ENCODE peak calls at places on chromosome 7, in ten cellular contexts. V is AG04449; W is cardiac muscle cell; A is upper lobe of right lung; P is colonic mucosa; Q is ascending aorta; H is choroid plexus epithelial cell; X is hepatocyte; U is CD8-positive, alpha-beta T cell; M is NB4. N is an unnamed sample.
A peak's percentile ranks its signal among the peaks of the same experiment; 100 is the strongest.

GRCh38 chr7:30859940-30860623 is 51.6 kb upstream of the AQP1 start:
- DNase-seq in H (no peak), V (no peak), X (no peak), P (no peak), U (no peak), W (no peak), Q (no peak), M (no peak), A (no peak), N (no peak)

GRCh38 chr7:5064391-5065106 is 18.9 kb downstream of the RBAK start:
- DNase-seq in H (peak; percentile 33), P (no peak), M (peak; percentile 40), Q (no peak), X (no peak), U (no peak), V (no peak), A (no peak), W (no peak), N (peak; percentile 21)

GRCh38 chr7:103989785-103990775 is 622 bp upstream of the RELN start:
- DNase-seq in V (no peak), U (no peak), W (peak; percentile 58), P (no peak), H (peak; percentile 66), Q (no peak), X (peak; percentile 48), M (no peak), A (no peak), N (peak; percentile 18)

GRCh38 chr7:140518370-140519006 is 39.2 kb upstream of the MKRN1 start:
- DNase-seq in H (no peak), P (no peak), A (no peak), M (no peak), W (no peak), Q (no peak), U (no peak), V (no peak), X (no peak), N (no peak)

GRCh38 chr7:148289630-148290029 is 300.9 kb upstream of the C7orf33 start:
- DNase-seq in P (no peak), H (no peak), M (no peak), A (no peak), V (no peak), U (no peak), W (no peak), Q (no peak), X (no peak), N (no peak)

GRCh38 chr7:13920053-13920697 is 69.3 kb downstream of the ETV1 start:
- DNase-seq in P (peak; percentile 36), X (peak; percentile 88), A (no peak), V (peak; percentile 100), H (peak; percentile 100), W (peak; percentile 99), M (no peak), U (no peak), Q (peak; percentile 68), N (peak; percentile 100)

GRCh38 chr7:46226860-46227259 is 305.8 kb upstream of the IGFBP3 start:
- DNase-seq in X (no peak), P (no peak), H (peak; percentile 78), U (no peak), A (no peak), V (no peak), M (no peak), Q (no peak), W (no peak), N (peak; percentile 15)

GRCh38 chr7:26863504-26864308 is 684 bp downstream of the SKAP2 start:
- DNase-seq in W (peak; percentile 40), V (no peak), U (no peak), Q (no peak), M (peak; percentile 63), P (no peak), H (peak; percentile 43), X (no peak), A (no peak), N (peak; percentile 34)

GRCh38 chr7:74126220-74126880 is 42.7 kb downstream of the LIMK1 start:
- DNase-seq in W (no peak), H (no peak), M (no peak), V (no peak), Q (no peak), P (no peak), A (no peak), U (no peak), X (no peak), N (no peak)

GRCh38 chr7:20581956-20582355 is 33.5 kb upstream of the ABCB5 start:
- DNase-seq in W (no peak), A (no peak), U (no peak), V (no peak), H (no peak), Q (no peak), X (no peak), P (no peak), M (no peak), N (no peak)

GRCh38 chr7:34073676-34074075 is 168.3 kb downstream of the BMPER start:
- DNase-seq in W (peak; percentile 62), H (peak; percentile 58), P (no peak), A (no peak), Q (no peak), U (no peak), M (no peak), V (no peak), X (no peak), N (peak; percentile 45)

GRCh38 chr7:38280000-38280399 is 6.6 kb upstream of the TARP start:
- DNase-seq in H (no peak), A (no peak), W (no peak), Q (no peak), V (no peak), X (no peak), M (no peak), P (no peak), U (no peak), N (peak; percentile 60)

GRCh38 chr7:27091125-27091524 is 4.7 kb downstream of the HOXA1 start:
- DNase-seq in X (no peak), A (no peak), P (no peak), Q (no peak), V (no peak), U (no peak), H (no peak), W (no peak), M (no peak), N (no peak)

GRCh38 chr7:36032362-36032818 is 120.7 kb upstream of the EEPD1 start:
- DNase-seq in H (peak; percentile 29), V (no peak), A (no peak), X (no peak), P (no peak), Q (no peak), W (no peak), M (no peak), U (no peak), N (no peak)

GRCh38 chr7:108413782-108414492 is 42.3 kb downstream of the NRCAM start:
- DNase-seq in H (peak; percentile 96), A (no peak), V (no peak), Q (no peak), X (no peak), M (peak; percentile 53), P (no peak), W (peak; percentile 30), U (no peak), N (no peak)

GRCh38 chr7:104922187-104923009 is 91.6 kb upstream of the KMT2E start:
- DNase-seq in P (no peak), V (no peak), X (no peak), H (peak; percentile 52), A (no peak), W (peak; percentile 76), U (no peak), M (no peak), Q (no peak), N (no peak)

DNA sequence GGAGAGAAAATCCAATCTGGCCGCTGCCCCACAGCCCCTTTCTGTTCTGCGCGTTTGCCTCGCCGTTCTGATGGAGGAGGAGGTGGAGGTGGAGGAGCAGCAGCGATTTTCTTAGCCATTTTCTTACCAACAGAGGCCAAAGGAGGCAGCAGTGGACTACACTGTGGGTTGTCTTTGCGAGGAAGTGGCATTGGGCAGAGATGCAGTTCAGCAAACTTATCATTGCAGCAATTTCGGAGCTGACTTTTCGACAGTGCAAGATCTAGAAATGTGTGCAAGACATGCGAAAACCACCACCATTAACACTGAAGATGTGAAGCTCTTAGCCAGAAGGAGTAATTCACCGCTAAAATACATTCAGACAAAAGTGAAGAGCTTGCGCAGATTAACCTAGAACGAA is 1.9 kb upstream of the ARL4A start:
- DNase-seq in U (no peak), W (peak; percentile 71), P (peak; percentile 38), M (peak; percentile 92), A (no peak), X (peak; percentile 53), V (no peak), Q (peak; percentile 66), H (peak; percentile 69), N (peak; percentile 75)
- TF ChIP-seq CTCF in U (peak; percentile 32), W (peak; percentile 59), P (no peak), M (peak; percentile 83), A (peak; percentile 34), X (peak; percentile 28), V (peak; percentile 56), Q (no peak), H (peak; percentile 72), N (peak; percentile 74)

DNA sequence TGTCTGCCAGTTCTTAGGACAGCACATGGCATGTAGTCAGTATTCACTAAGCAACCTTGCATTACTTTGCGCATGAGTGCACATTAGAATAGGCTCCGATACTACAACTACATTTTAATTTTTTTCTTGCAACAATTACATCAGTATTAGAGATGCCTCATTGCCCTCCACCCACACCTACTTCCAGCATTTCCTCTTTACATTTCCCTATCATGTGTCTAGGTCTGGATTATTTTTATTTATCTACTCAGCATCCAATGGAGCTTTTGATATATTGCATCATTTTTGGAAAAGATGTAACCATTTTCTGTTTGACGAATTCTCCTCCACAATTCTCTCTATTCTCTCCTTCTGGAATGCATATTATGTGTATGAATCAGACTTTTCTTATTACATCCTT is 258.2 kb upstream of the GLI3 start:
- DNase-seq in A (no peak), W (peak; percentile 46), V (no peak), M (no peak), P (no peak), H (peak; percentile 18), U (no peak), X (no peak), Q (no peak), N (peak; percentile 38)
- H3K4me3 ChIP-seq in A (no peak overlapping the region), W (no peak overlapping the region), V (no peak overlapping the region), M (no peak overlapping the region), P (no peak overlapping the region), H (no peak overlapping the region), U (no peak overlapping the region), X (no peak overlapping the region), Q (no peak overlapping the region), N (no peak overlapping the region)

GRCh38 chr7:16668049-16668858 is 22.3 kb downstream of the BZW2 start:
- DNase-seq in M (peak; percentile 99), U (no peak), P (no peak), V (peak; percentile 99), A (peak; percentile 73), H (peak; percentile 100), X (peak; percentile 91), W (peak; percentile 99), Q (peak; percentile 77), N (peak; percentile 100)
- TF ChIP-seq CTCF in M (peak; percentile 19), U (no peak), P (no peak), V (peak; percentile 21), A (no peak), H (peak; percentile 50), X (no peak), W (no peak), Q (no peak), N (peak; percentile 39)

DNA sequence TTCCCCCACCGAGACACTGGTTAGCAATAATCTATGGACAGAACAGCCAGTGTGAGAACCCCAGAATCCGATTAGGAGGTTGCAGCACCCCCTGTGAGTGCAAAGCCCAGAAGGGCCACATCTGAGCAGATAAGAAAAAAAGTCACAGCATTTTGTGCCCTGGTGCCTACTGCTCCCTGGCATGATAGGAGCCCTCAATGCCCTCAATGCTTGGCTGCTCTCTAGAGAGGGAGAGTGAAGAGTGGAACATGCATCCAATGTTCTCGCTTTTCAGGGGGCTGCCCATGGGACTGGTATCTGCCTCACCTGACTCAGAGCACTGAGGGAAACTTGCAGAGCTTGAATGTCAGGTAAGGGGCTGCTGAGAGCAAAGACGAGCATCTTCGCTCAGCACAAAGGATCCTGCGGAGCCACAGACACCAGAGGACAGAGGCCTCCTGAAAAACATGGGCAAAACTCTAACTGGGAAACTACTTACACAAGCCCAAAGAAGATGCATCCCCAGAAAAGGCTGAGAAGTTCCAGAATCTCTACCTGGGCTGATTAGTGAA is 98.0 kb upstream of the FAM20C start:
- DNase-seq in Q (no peak), V (no peak), H (no peak), M (no peak), U (no peak), W (no peak), A (no peak), X (no peak), P (no peak), N (no peak)
- H3K4me3 ChIP-seq in Q (no peak overlapping the region), V (no peak overlapping the region), H (no peak overlapping the region), M (no peak overlapping the region), U (no peak overlapping the region), W (no peak overlapping the region), A (no peak overlapping the region), X (no peak overlapping the region), P (no peak overlapping the region), N (no peak overlapping the region)